ENCODE peak calls at places on chromosomes 2 and 18, in five cellular contexts. One of them, this sample, is unnamed.
A peak's percentile ranks its signal among the peaks of the same experiment; 100 is the strongest.

GRCh38 chr2:106130251-106130998 is 63.7 kb downstream of the UXS1 start:
- DNase-seq in dorsolateral prefrontal cortex: no peak
- DNase-seq in A549: peak; percentile 35
- DNase-seq in cardiac muscle cell: no peak
- DNase-seq in kidney: no peak
- DNase-seq in this sample: no peak

GRCh38 chr2:238493880-238494572 is 67.3 kb downstream of the ASB1 start:
- DNase-seq in dorsolateral prefrontal cortex: no peak
- DNase-seq in A549: no peak
- DNase-seq in cardiac muscle cell: no peak
- DNase-seq in kidney: no peak
- DNase-seq in this sample: no peak

GRCh38 chr2:52429740-52430139 is 1337.9 kb upstream of the CHAC2 start:
- DNase-seq in dorsolateral prefrontal cortex: no peak
- DNase-seq in A549: no peak
- DNase-seq in cardiac muscle cell: no peak
- DNase-seq in kidney: no peak
- DNase-seq in this sample: no peak

GRCh38 chr2:72325592-72326422 is 178.1 kb upstream of the CYP26B1 start:
- DNase-seq in dorsolateral prefrontal cortex: no peak
- DNase-seq in A549: peak; percentile 39
- DNase-seq in cardiac muscle cell: peak; percentile 16
- DNase-seq in kidney: no peak
- DNase-seq in this sample: no peak

GRCh38 chr2:59237311-59237710 is 996.2 kb upstream of the FANCL start:
- DNase-seq in dorsolateral prefrontal cortex: no peak
- DNase-seq in A549: no peak
- DNase-seq in cardiac muscle cell: no peak
- DNase-seq in kidney: no peak
- DNase-seq in this sample: no peak

GRCh38 chr2:144102386-144102785 is 417.5 kb downstream of the ZEB2 start:
- DNase-seq in dorsolateral prefrontal cortex: no peak
- DNase-seq in A549: no peak
- DNase-seq in cardiac muscle cell: no peak
- DNase-seq in kidney: no peak
- DNase-seq in this sample: no peak

GRCh38 chr2:25035537-25036220 is 6.2 kb upstream of the EFR3B start:
- DNase-seq in dorsolateral prefrontal cortex: no peak
- DNase-seq in A549: no peak
- DNase-seq in cardiac muscle cell: no peak
- DNase-seq in kidney: no peak
- DNase-seq in this sample: no peak

GRCh38 chr18:11104307-11104706 is 45.1 kb downstream of the PIEZO2 start:
- DNase-seq in dorsolateral prefrontal cortex: no peak
- DNase-seq in A549: no peak
- DNase-seq in cardiac muscle cell: no peak
- DNase-seq in kidney: no peak
- DNase-seq in this sample: no peak

GRCh38 chr2:129248183-129248582 is 731.3 kb upstream of the RAB6C start:
- DNase-seq in dorsolateral prefrontal cortex: no peak
- DNase-seq in A549: no peak
- DNase-seq in cardiac muscle cell: no peak
- DNase-seq in kidney: no peak
- DNase-seq in this sample: no peak

DNA sequence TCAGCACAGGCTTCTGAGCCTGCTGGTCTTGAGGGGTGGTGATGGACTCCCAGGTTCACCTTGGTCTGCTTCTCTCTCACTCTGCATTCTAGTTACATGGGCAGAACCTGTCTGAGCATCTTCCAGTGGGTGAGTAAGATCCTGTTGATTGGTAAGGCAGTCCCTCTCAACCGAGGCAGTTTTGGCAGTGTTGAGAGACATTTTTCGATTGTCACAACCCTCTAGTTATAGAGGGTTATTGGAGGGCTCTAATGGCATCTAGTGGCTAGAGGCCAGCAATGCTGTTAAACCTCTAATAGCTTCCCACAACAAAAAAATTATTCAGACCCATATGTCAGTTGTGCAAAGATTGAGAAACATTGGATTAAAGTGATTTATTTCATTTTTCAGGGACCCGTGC is 9.3 kb upstream of the MGAT5 start:
- DNase-seq in dorsolateral prefrontal cortex: no peak
- DNase-seq in A549: no peak
- DNase-seq in cardiac muscle cell: no peak
- DNase-seq in kidney: no peak
- DNase-seq in this sample: no peak
- H3K4me3 ChIP-seq in dorsolateral prefrontal cortex: no peak overlapping the region
- H3K4me3 ChIP-seq in A549: no peak overlapping the region
- H3K4me3 ChIP-seq in cardiac muscle cell: no peak overlapping the region
- H3K4me3 ChIP-seq in kidney: no peak overlapping the region
- H3K4me3 ChIP-seq in this sample: no peak overlapping the region

DNA sequence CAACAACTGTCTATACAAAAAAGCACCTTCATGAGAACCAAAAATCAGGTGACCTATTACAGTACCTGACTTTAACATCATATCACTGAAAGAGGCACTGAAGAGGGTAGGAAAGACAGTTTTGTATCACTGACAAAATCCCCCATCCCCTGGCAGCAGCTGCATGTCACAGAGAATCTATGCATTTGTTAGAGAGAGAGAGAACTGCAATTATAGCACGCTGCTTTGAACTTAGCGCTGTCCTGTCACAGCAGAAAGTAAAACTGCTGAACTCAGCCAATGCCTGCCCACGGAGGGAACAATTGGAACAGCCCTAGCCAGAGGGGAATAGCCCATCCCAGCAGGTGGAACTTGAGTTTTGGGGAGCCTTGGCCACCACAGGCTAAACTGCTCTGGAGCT is 75.1 kb upstream of the NOL4 start:
- DNase-seq in dorsolateral prefrontal cortex: no peak
- DNase-seq in A549: no peak
- DNase-seq in cardiac muscle cell: no peak
- DNase-seq in kidney: no peak
- DNase-seq in this sample: no peak
- TF ChIP-seq CTCF in dorsolateral prefrontal cortex: no peak
- TF ChIP-seq CTCF in A549: no peak
- TF ChIP-seq CTCF in cardiac muscle cell: no peak
- TF ChIP-seq CTCF in kidney: no peak
- TF ChIP-seq CTCF in this sample: no peak

GRCh38 chr2:27771548-27772335 is at the start of gene MRPL33:
- DNase-seq in dorsolateral prefrontal cortex: peak; percentile 88
- DNase-seq in A549: peak; percentile 95
- DNase-seq in cardiac muscle cell: peak; percentile 96
- DNase-seq in kidney: peak; percentile 98
- DNase-seq in this sample: no peak

GRCh38 chr2:27776097-27776496 is 4.6 kb downstream of the MRPL33 start:
- DNase-seq in dorsolateral prefrontal cortex: no peak
- DNase-seq in A549: no peak
- DNase-seq in cardiac muscle cell: no peak
- DNase-seq in kidney: no peak
- DNase-seq in this sample: no peak

GRCh38 chr2:27776696-27777095 is 5.2 kb downstream of the MRPL33 start:
- DNase-seq in dorsolateral prefrontal cortex: no peak
- DNase-seq in A549: no peak
- DNase-seq in cardiac muscle cell: no peak
- DNase-seq in kidney: no peak
- DNase-seq in this sample: no peak

GRCh38 chr2:27772804-27773203 is 1.3 kb downstream of the MRPL33 start:
- DNase-seq in dorsolateral prefrontal cortex: no peak
- DNase-seq in A549: no peak
- DNase-seq in cardiac muscle cell: no peak
- DNase-seq in kidney: no peak
- DNase-seq in this sample: no peak

GRCh38 chr2:27773959-27774358 is 2.4 kb downstream of the MRPL33 start:
- DNase-seq in dorsolateral prefrontal cortex: no peak
- DNase-seq in A549: no peak
- DNase-seq in cardiac muscle cell: no peak
- DNase-seq in kidney: no peak
- DNase-seq in this sample: no peak
- H3K4me3 ChIP-seq in dorsolateral prefrontal cortex: peak overlapping the region; percentile 89
- H3K4me3 ChIP-seq in A549: peak overlapping the region; percentile 92
- H3K4me3 ChIP-seq in cardiac muscle cell: no peak overlapping the region
- H3K4me3 ChIP-seq in kidney: peak overlapping the region; percentile 22
- H3K4me3 ChIP-seq in this sample: no peak overlapping the region

DNA sequence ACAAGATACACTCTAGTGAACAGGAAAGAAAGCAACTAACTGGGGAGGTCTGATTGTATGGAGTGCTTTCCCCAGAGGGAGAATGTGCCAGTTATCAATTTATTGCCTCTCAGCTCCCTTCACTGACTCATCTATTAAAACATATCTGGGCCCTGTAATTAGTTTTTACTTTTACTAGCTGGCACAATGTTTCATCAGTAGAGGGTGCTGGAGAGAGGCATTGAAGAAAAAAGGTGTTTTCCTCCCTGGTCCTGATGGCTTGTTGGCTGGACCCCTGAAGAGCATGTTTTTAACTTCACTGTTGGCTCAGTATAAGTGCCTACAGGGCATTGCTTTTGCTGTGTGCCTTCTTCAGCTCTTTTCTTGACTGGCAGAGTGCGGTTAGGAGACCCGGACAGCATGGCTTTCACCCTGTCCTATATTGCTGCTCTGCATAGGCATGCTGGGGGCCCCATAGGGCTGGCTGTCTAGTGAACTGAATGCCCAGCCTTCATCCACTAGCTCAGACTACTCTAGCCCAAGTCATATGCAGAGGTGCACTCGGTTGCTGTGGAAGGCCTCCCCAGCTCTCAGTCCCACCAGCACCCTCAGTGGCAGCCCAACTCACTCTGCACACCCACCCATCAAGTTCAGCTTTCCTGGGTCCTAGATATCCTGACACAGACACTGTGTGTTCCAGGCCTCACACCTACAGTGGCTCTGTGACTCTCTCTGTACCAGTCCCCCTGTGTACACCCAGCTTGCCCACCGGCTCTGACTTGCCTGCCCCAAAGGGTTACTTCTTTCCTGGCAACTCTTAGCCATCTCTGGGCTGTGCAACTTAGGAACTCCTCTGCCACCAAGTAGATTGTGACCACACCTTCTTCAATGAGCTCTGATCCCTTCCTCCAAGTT is 62.3 kb upstream of the ACYP2 start:
- DNase-seq in dorsolateral prefrontal cortex: no peak
- DNase-seq in A549: no peak
- DNase-seq in cardiac muscle cell: no peak
- DNase-seq in kidney: no peak
- DNase-seq in this sample: no peak
- TF ChIP-seq CTCF in dorsolateral prefrontal cortex: no peak
- TF ChIP-seq CTCF in A549: no peak
- TF ChIP-seq CTCF in cardiac muscle cell: peak; percentile 34
- TF ChIP-seq CTCF in kidney: no peak
- TF ChIP-seq CTCF in this sample: peak; percentile 31

DNA sequence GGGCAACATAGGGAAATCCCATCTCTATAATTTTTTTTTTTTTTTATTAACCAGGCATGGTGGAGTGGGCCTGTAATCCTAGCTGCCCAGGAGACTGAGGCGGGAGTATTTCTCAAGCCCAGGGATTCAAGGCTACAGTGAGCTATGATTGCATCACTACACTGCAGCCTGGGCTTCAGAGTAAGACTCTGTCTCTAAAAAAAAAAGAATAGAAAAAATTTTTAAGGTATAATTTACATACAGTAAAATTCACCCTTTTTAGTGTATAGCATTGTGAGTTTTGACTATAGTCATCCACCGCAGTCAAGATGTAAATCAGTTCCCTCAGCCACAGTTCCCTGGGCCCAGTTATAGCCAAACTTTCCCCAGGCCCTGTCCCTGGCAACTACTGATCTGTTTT is 57.1 kb upstream of the MSH6 start:
- DNase-seq in dorsolateral prefrontal cortex: no peak
- DNase-seq in A549: no peak
- DNase-seq in cardiac muscle cell: no peak
- DNase-seq in kidney: no peak
- DNase-seq in this sample: no peak
- H3K4me3 ChIP-seq in dorsolateral prefrontal cortex: no peak overlapping the region
- H3K4me3 ChIP-seq in A549: no peak overlapping the region
- H3K4me3 ChIP-seq in cardiac muscle cell: no peak overlapping the region
- H3K4me3 ChIP-seq in kidney: no peak overlapping the region
- H3K4me3 ChIP-seq in this sample: no peak overlapping the region

DNA sequence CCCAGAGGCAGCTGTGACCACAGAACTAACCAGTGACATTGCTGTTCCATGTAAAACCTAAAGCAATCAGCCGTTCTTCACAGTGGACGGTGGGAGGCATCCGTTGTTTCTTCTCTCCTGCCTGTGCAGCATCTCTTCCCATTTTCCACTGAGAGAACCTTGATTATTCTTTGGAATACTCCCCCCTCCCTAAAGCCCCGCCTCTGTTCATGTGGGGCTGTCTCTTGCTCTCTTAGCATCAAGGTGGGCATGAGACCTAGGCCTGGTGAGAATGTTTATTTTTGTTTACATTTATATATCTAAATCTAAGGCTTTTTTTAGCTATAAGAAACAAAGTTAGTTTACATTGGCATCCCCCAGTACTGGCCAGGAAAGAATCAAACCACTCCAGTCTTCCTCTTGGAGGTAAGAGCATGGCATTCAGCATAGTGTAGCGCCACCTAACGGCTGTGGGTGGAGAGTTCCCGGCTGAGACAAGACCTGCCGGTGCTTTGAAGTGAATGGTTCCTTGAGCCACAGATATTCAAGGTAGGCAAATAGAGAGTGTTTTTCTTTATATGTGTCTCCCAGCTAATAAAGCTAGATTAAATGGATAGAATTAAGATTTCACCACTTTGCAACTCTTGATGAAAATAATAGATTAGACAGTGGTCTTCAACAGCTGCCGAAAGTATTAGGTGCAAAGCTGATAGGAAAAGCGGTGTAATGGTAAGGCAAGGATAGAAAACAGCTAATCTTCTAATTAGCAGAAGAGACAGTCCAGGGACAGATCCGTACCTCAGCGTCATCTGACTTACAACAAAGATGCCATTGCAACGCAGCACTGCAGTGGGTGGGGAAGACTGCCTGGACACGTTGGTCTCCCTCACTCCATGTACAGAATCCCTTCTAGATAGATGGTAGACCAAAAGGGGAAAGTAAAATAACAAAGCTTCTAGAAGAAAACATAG is 219.6 kb upstream of the RAB12 start:
- DNase-seq in dorsolateral prefrontal cortex: peak; percentile 57
- DNase-seq in A549: peak; percentile 78
- DNase-seq in cardiac muscle cell: peak; percentile 87
- DNase-seq in kidney: no peak
- DNase-seq in this sample: peak; percentile 6
- TF ChIP-seq CTCF in dorsolateral prefrontal cortex: peak; percentile 83
- TF ChIP-seq CTCF in A549: peak; percentile 62
- TF ChIP-seq CTCF in cardiac muscle cell: peak; percentile 87
- TF ChIP-seq CTCF in kidney: peak; percentile 62
- TF ChIP-seq CTCF in this sample: peak; percentile 91

This sample was measured in BJ.